ENCODE peak calls at places on chromosomes 4 and X, in eight cellular contexts. One of them, this sample, is unnamed.

GRCh38 chrX:15988661-15989603 is 134.3 kb upstream of the AP1S2 start:
- DNase-seq in GM23248: peak
- DNase-seq in OCI-LY7: peak
- DNase-seq in GM23338: peak
- DNase-seq in neural progenitor cell: no peak
- DNase-seq in SK-N-SH: no peak
- DNase-seq in MM.1S: no peak
- DNase-seq in PC-3: peak
- DNase-seq in this sample: peak

GRCh38 chrX:123138473-123138872 is 45.6 kb upstream of the GRIA3 start:
- DNase-seq in neural progenitor cell: no peak
- DNase-seq in MM.1S: no peak
- DNase-seq in OCI-LY7: no peak
- DNase-seq in SK-N-SH: no peak
- DNase-seq in GM23338: no peak
- DNase-seq in PC-3: peak
- DNase-seq in GM23248: peak
- DNase-seq in this sample: no peak

GRCh38 chrX:101079223-101079622 is 544 bp downstream of the TMEM35A start:
- DNase-seq in OCI-LY7: no peak
- DNase-seq in PC-3: no peak
- DNase-seq in SK-N-SH: no peak
- DNase-seq in MM.1S: no peak
- DNase-seq in neural progenitor cell: peak
- DNase-seq in GM23338: peak
- DNase-seq in GM23248: peak
- DNase-seq in this sample: no peak

GRCh38 chr4:165612936-165613335 is 234.1 kb downstream of the CPE start:
- DNase-seq in GM23248: no peak
- DNase-seq in MM.1S: peak
- DNase-seq in OCI-LY7: no peak
- DNase-seq in PC-3: no peak
- DNase-seq in SK-N-SH: no peak
- DNase-seq in neural progenitor cell: no peak
- DNase-seq in GM23338: peak
- DNase-seq in this sample: no peak

GRCh38 chr4:7945709-7946380 is 6.2 kb upstream of the AFAP1 start:
- DNase-seq in PC-3: no peak
- DNase-seq in GM23338: no peak
- DNase-seq in MM.1S: no peak
- DNase-seq in neural progenitor cell: no peak
- DNase-seq in SK-N-SH: no peak
- DNase-seq in OCI-LY7: no peak
- DNase-seq in GM23248: no peak
- DNase-seq in this sample: no peak

GRCh38 chr4:110641218-110641617 is 18.3 kb upstream of the PITX2 start:
- DNase-seq in OCI-LY7: no peak
- DNase-seq in neural progenitor cell: peak
- DNase-seq in GM23248: no peak
- DNase-seq in PC-3: no peak
- DNase-seq in MM.1S: no peak
- DNase-seq in GM23338: peak
- DNase-seq in SK-N-SH: no peak
- DNase-seq in this sample: no peak

GRCh38 chrX:40107291-40108083 is 9.7 kb upstream of the BCOR start:
- DNase-seq in GM23248: peak
- DNase-seq in PC-3: peak
- DNase-seq in OCI-LY7: no peak
- DNase-seq in MM.1S: peak
- DNase-seq in GM23338: peak
- DNase-seq in neural progenitor cell: peak
- DNase-seq in SK-N-SH: peak
- DNase-seq in this sample: peak

GRCh38 chrX:1598876-1599790 is 7.7 kb downstream of the AKAP17A start:
- DNase-seq in OCI-LY7: no peak
- DNase-seq in PC-3: no peak
- DNase-seq in SK-N-SH: no peak
- DNase-seq in MM.1S: no peak
- DNase-seq in GM23338: no peak
- DNase-seq in GM23248: no peak
- DNase-seq in neural progenitor cell: no peak
- DNase-seq in this sample: no peak

GRCh38 chr4:86117781-86118302 is 242.0 kb downstream of the MAPK10 start:
- DNase-seq in neural progenitor cell: no peak
- DNase-seq in MM.1S: no peak
- DNase-seq in OCI-LY7: no peak
- DNase-seq in GM23248: peak
- DNase-seq in GM23338: no peak
- DNase-seq in PC-3: peak
- DNase-seq in SK-N-SH: peak
- DNase-seq in this sample: peak

GRCh38 chr4:56630876-56631666 is 50.0 kb downstream of the HOPX start:
- DNase-seq in SK-N-SH: no peak
- DNase-seq in neural progenitor cell: no peak
- DNase-seq in GM23338: no peak
- DNase-seq in PC-3: no peak
- DNase-seq in MM.1S: no peak
- DNase-seq in GM23248: peak
- DNase-seq in OCI-LY7: no peak
- DNase-seq in this sample: no peak

GRCh38 chr4:56134272-56134671 is 185.5 kb downstream of the CEP135 start:
- DNase-seq in neural progenitor cell: peak
- DNase-seq in MM.1S: no peak
- DNase-seq in OCI-LY7: no peak
- DNase-seq in SK-N-SH: no peak
- DNase-seq in GM23248: peak
- DNase-seq in PC-3: no peak
- DNase-seq in GM23338: peak
- DNase-seq in this sample: no peak

GRCh38 chrX:26922278-26922677 is 540.9 kb downstream of the PPP4R3C start:
- DNase-seq in GM23248: peak
- DNase-seq in MM.1S: no peak
- DNase-seq in SK-N-SH: no peak
- DNase-seq in GM23338: no peak
- DNase-seq in PC-3: peak
- DNase-seq in neural progenitor cell: no peak
- DNase-seq in OCI-LY7: no peak
- DNase-seq in this sample: no peak

GRCh38 chrX:69074726-69075125 is 90.5 kb downstream of the PJA1 start:
- DNase-seq in neural progenitor cell: no peak
- DNase-seq in GM23338: no peak
- DNase-seq in SK-N-SH: no peak
- DNase-seq in OCI-LY7: no peak
- DNase-seq in GM23248: no peak
- DNase-seq in PC-3: no peak
- DNase-seq in MM.1S: no peak
- DNase-seq in this sample: no peak

GRCh38 chr4:128516568-128516967 is 229.0 kb upstream of the PGRMC2 start:
- DNase-seq in GM23248: peak
- DNase-seq in neural progenitor cell: no peak
- DNase-seq in SK-N-SH: no peak
- DNase-seq in MM.1S: peak
- DNase-seq in GM23338: no peak
- DNase-seq in OCI-LY7: no peak
- DNase-seq in PC-3: no peak
- DNase-seq in this sample: peak

GRCh38 chr4:82865592-82865991 is 25.4 kb downstream of the SEC31A start:
- DNase-seq in GM23338: no peak
- DNase-seq in PC-3: peak
- DNase-seq in SK-N-SH: no peak
- DNase-seq in neural progenitor cell: no peak
- DNase-seq in GM23248: peak
- DNase-seq in OCI-LY7: no peak
- DNase-seq in MM.1S: peak
- DNase-seq in this sample: peak

GRCh38 chr4:73917081-73917501 is 47.9 kb downstream of the CXCL1 start:
- DNase-seq in neural progenitor cell: no peak
- DNase-seq in MM.1S: no peak
- DNase-seq in SK-N-SH: no peak
- DNase-seq in GM23338: no peak
- DNase-seq in OCI-LY7: no peak
- DNase-seq in GM23248: peak
- DNase-seq in PC-3: peak
- DNase-seq in this sample: peak

GRCh38 chrX:107549504-107549903 is 78.8 kb upstream of the PRPS1 start:
- DNase-seq in GM23338: no peak
- DNase-seq in MM.1S: no peak
- DNase-seq in OCI-LY7: no peak
- DNase-seq in GM23248: no peak
- DNase-seq in neural progenitor cell: no peak
- DNase-seq in SK-N-SH: no peak
- DNase-seq in PC-3: no peak
- DNase-seq in this sample: no peak

GRCh38 chr4:109434007-109434792 is 585 bp downstream of the SEC24B start:
- DNase-seq in GM23338: peak
- DNase-seq in SK-N-SH: peak
- DNase-seq in MM.1S: peak
- DNase-seq in OCI-LY7: peak
- DNase-seq in GM23248: peak
- DNase-seq in neural progenitor cell: peak
- DNase-seq in PC-3: peak
- DNase-seq in this sample: peak

GRCh38 chr4:53702334-53703266 is 111.3 kb upstream of the LNX1 start:
- DNase-seq in GM23248: peak
- DNase-seq in OCI-LY7: peak
- DNase-seq in PC-3: peak
- DNase-seq in MM.1S: peak
- DNase-seq in neural progenitor cell: peak
- DNase-seq in GM23338: peak
- DNase-seq in SK-N-SH: peak
- DNase-seq in this sample: peak

GRCh38 chr4:11801466-11802446 is 373.1 kb upstream of the HS3ST1 start:
- DNase-seq in neural progenitor cell: no peak
- DNase-seq in GM23338: no peak
- DNase-seq in MM.1S: no peak
- DNase-seq in PC-3: no peak
- DNase-seq in GM23248: no peak
- DNase-seq in SK-N-SH: no peak
- DNase-seq in OCI-LY7: no peak
- DNase-seq in this sample: peak

GRCh38 chr4:80156410-80156809 is 40.9 kb upstream of the PRDM8 start:
- DNase-seq in PC-3: no peak
- DNase-seq in SK-N-SH: no peak
- DNase-seq in GM23248: no peak
- DNase-seq in OCI-LY7: no peak
- DNase-seq in GM23338: no peak
- DNase-seq in neural progenitor cell: no peak
- DNase-seq in MM.1S: no peak
- DNase-seq in this sample: no peak

GRCh38 chrX:40359593-40359992 is 221.2 kb upstream of the ATP6AP2 start:
- DNase-seq in OCI-LY7: no peak
- DNase-seq in MM.1S: no peak
- DNase-seq in GM23248: no peak
- DNase-seq in GM23338: no peak
- DNase-seq in neural progenitor cell: no peak
- DNase-seq in SK-N-SH: no peak
- DNase-seq in PC-3: no peak
- DNase-seq in this sample: no peak

GRCh38 chr4:10100734-10101216 is 15.8 kb downstream of the WDR1 start:
- DNase-seq in OCI-LY7: no peak
- DNase-seq in PC-3: no peak
- DNase-seq in MM.1S: no peak
- DNase-seq in neural progenitor cell: no peak
- DNase-seq in GM23338: no peak
- DNase-seq in SK-N-SH: no peak
- DNase-seq in GM23248: no peak
- DNase-seq in this sample: no peak
- TF ChIP-seq EZH2phosphoT487 in OCI-LY7: no peak
- TF ChIP-seq EZH2phosphoT487 in PC-3: no peak
- TF ChIP-seq EZH2phosphoT487 in MM.1S: no peak
- TF ChIP-seq EZH2phosphoT487 in neural progenitor cell: no peak
- TF ChIP-seq EZH2phosphoT487 in GM23338: no peak
- TF ChIP-seq EZH2phosphoT487 in SK-N-SH: no peak
- TF ChIP-seq EZH2phosphoT487 in GM23248: no peak
- TF ChIP-seq EZH2phosphoT487 in this sample: no peak

GRCh38 chr4:152494020-152494419 is 41.9 kb downstream of the FBXW7 start:
- DNase-seq in neural progenitor cell: no peak
- DNase-seq in MM.1S: no peak
- DNase-seq in GM23338: no peak
- DNase-seq in SK-N-SH: no peak
- DNase-seq in OCI-LY7: no peak
- DNase-seq in PC-3: no peak
- DNase-seq in GM23248: no peak
- DNase-seq in this sample: no peak
- TF ChIP-seq EZH2phosphoT487 in neural progenitor cell: no peak
- TF ChIP-seq EZH2phosphoT487 in MM.1S: no peak
- TF ChIP-seq EZH2phosphoT487 in GM23338: no peak
- TF ChIP-seq EZH2phosphoT487 in SK-N-SH: no peak
- TF ChIP-seq EZH2phosphoT487 in OCI-LY7: no peak
- TF ChIP-seq EZH2phosphoT487 in PC-3: no peak
- TF ChIP-seq EZH2phosphoT487 in GM23248: no peak
- TF ChIP-seq EZH2phosphoT487 in this sample: no peak

GRCh38 chrX:96841325-96841724 is 42.4 kb upstream of the RPA4 start:
- DNase-seq in GM23248: no peak
- DNase-seq in PC-3: no peak
- DNase-seq in GM23338: no peak
- DNase-seq in OCI-LY7: no peak
- DNase-seq in neural progenitor cell: no peak
- DNase-seq in MM.1S: no peak
- DNase-seq in SK-N-SH: no peak
- DNase-seq in this sample: no peak

GRCh38 chrX:96833333-96833732 is 50.4 kb upstream of the RPA4 start:
- DNase-seq in GM23338: no peak
- DNase-seq in MM.1S: no peak
- DNase-seq in neural progenitor cell: no peak
- DNase-seq in GM23248: peak
- DNase-seq in PC-3: no peak
- DNase-seq in OCI-LY7: no peak
- DNase-seq in SK-N-SH: no peak
- DNase-seq in this sample: no peak

GRCh38 chrX:96835660-96836289 is 47.9 kb upstream of the RPA4 start:
- DNase-seq in OCI-LY7: peak
- DNase-seq in SK-N-SH: no peak
- DNase-seq in GM23248: no peak
- DNase-seq in PC-3: no peak
- DNase-seq in GM23338: no peak
- DNase-seq in MM.1S: no peak
- DNase-seq in neural progenitor cell: no peak
- DNase-seq in this sample: no peak

GRCh38 chrX:96834137-96834536 is 49.6 kb upstream of the RPA4 start:
- DNase-seq in PC-3: no peak
- DNase-seq in OCI-LY7: no peak
- DNase-seq in MM.1S: no peak
- DNase-seq in neural progenitor cell: no peak
- DNase-seq in GM23338: no peak
- DNase-seq in SK-N-SH: no peak
- DNase-seq in GM23248: no peak
- DNase-seq in this sample: no peak

GRCh38 chrX:96837808-96838207 is 45.9 kb upstream of the RPA4 start:
- DNase-seq in SK-N-SH: no peak
- DNase-seq in MM.1S: no peak
- DNase-seq in OCI-LY7: no peak
- DNase-seq in neural progenitor cell: no peak
- DNase-seq in GM23248: peak
- DNase-seq in GM23338: no peak
- DNase-seq in PC-3: peak
- DNase-seq in this sample: no peak
- TF ChIP-seq EZH2phosphoT487 in SK-N-SH: no peak
- TF ChIP-seq EZH2phosphoT487 in MM.1S: no peak
- TF ChIP-seq EZH2phosphoT487 in OCI-LY7: no peak
- TF ChIP-seq EZH2phosphoT487 in neural progenitor cell: no peak
- TF ChIP-seq EZH2phosphoT487 in GM23248: no peak
- TF ChIP-seq EZH2phosphoT487 in GM23338: no peak
- TF ChIP-seq EZH2phosphoT487 in PC-3: no peak
- TF ChIP-seq EZH2phosphoT487 in this sample: no peak

GRCh38 chr4:159946983-159947645 is 844.2 kb downstream of the RAPGEF2 start:
- DNase-seq in SK-N-SH: peak
- DNase-seq in neural progenitor cell: peak
- DNase-seq in MM.1S: peak
- DNase-seq in OCI-LY7: peak
- DNase-seq in GM23248: peak
- DNase-seq in GM23338: peak
- DNase-seq in PC-3: peak
- DNase-seq in this sample: peak
- TF ChIP-seq EZH2phosphoT487 in SK-N-SH: no peak
- TF ChIP-seq EZH2phosphoT487 in neural progenitor cell: no peak
- TF ChIP-seq EZH2phosphoT487 in MM.1S: no peak
- TF ChIP-seq EZH2phosphoT487 in OCI-LY7: no peak
- TF ChIP-seq EZH2phosphoT487 in GM23248: no peak
- TF ChIP-seq EZH2phosphoT487 in GM23338: no peak
- TF ChIP-seq EZH2phosphoT487 in PC-3: no peak
- TF ChIP-seq EZH2phosphoT487 in this sample: no peak